ENCODE peak calls at places on chromosomes 13 and 19, in six cellular contexts. One of them, this sample, is unnamed.

GRCh38 chr19:37999309-38000213 is 92.6 kb downstream of the SIPA1L3 start:
- DNase-seq in K562: no peak
- DNase-seq in NB4: no peak
- DNase-seq in A549: peak; percentile 97
- DNase-seq in HepG2: no peak
- DNase-seq in GM12878: no peak
- DNase-seq in this sample: peak; percentile 89

GRCh38 chr19:7450243-7451223 is 38.3 kb downstream of the PEX11G start:
- DNase-seq in K562: no peak
- DNase-seq in NB4: peak; percentile 62
- DNase-seq in A549: no peak
- DNase-seq in HepG2: peak; percentile 32
- DNase-seq in GM12878: peak; percentile 49
- DNase-seq in this sample: peak; percentile 67

GRCh38 chr19:54521022-54521859 is 18.6 kb downstream of the LAIR2 start:
- DNase-seq in K562: no peak
- DNase-seq in NB4: peak; percentile 24
- DNase-seq in A549: no peak
- DNase-seq in HepG2: no peak
- DNase-seq in GM12878: peak; percentile 65
- DNase-seq in this sample: peak; percentile 37

GRCh38 chr19:45758921-45759320 is 10.1 kb downstream of the SIX5 start:
- DNase-seq in K562: no peak
- DNase-seq in NB4: no peak
- DNase-seq in A549: no peak
- DNase-seq in HepG2: no peak
- DNase-seq in GM12878: no peak
- DNase-seq in this sample: no peak

GRCh38 chr13:50340566-50341287 is 325.5 kb downstream of the KCNRG start:
- DNase-seq in K562: no peak
- DNase-seq in NB4: no peak
- DNase-seq in A549: no peak
- DNase-seq in HepG2: no peak
- DNase-seq in GM12878: no peak
- DNase-seq in this sample: no peak

GRCh38 chr13:39886336-39886735 is 230.9 kb downstream of the COG6 start:
- DNase-seq in K562: no peak
- DNase-seq in NB4: no peak
- DNase-seq in A549: no peak
- DNase-seq in HepG2: no peak
- DNase-seq in GM12878: no peak
- DNase-seq in this sample: no peak

GRCh38 chr13:29886446-29886845 is 36.0 kb upstream of the UBL3 start:
- DNase-seq in K562: no peak
- DNase-seq in NB4: no peak
- DNase-seq in A549: no peak
- DNase-seq in HepG2: no peak
- DNase-seq in GM12878: no peak
- DNase-seq in this sample: no peak

GRCh38 chr19:19900574-19901444 is at the start of gene ZNF93:
- DNase-seq in K562: peak; percentile 95
- DNase-seq in NB4: peak; percentile 97
- DNase-seq in A549: no peak
- DNase-seq in HepG2: peak; percentile 59
- DNase-seq in GM12878: peak; percentile 88
- DNase-seq in this sample: peak; percentile 92

GRCh38 chr19:35787227-35787799 is 11.9 kb downstream of the ARHGAP33 start:
- DNase-seq in K562: no peak
- DNase-seq in NB4: no peak
- DNase-seq in A549: no peak
- DNase-seq in HepG2: no peak
- DNase-seq in GM12878: no peak
- DNase-seq in this sample: no peak

DNA sequence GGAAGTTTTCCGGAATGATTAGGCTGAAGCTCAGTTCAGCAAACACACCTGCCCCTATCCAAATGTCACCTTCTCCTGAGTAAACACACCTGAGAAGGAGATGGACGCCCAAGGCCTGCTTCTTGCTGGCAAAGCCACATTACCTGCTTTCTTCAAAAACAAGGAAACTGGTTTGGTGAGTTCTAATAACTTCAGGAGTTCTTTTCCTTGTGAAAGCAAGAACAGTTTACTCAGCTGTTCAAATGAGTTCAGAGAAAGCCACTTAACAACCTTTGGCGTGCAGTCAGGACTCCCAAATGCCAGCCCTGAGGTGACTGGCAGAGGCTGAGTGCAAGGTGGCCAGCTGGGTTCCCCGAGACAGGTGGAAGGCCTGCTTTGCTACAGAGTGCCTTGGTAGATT is 160.5 kb downstream of the STK24 start:
- DNase-seq in K562: no peak
- DNase-seq in NB4: no peak
- DNase-seq in A549: no peak
- DNase-seq in HepG2: no peak
- DNase-seq in GM12878: no peak
- DNase-seq in this sample: no peak
- TF ChIP-seq MYC in K562: no peak
- TF ChIP-seq MYC in NB4: no peak
- TF ChIP-seq MYC in A549: no peak
- TF ChIP-seq MYC in HepG2: no peak
- TF ChIP-seq MYC in GM12878: no peak
- TF ChIP-seq MYC in this sample: no peak

GRCh38 chr19:55690109-55690768 is 15.2 kb downstream of the EPN1 start:
- DNase-seq in K562: no peak
- DNase-seq in NB4: no peak
- DNase-seq in A549: no peak
- DNase-seq in HepG2: no peak
- DNase-seq in GM12878: no peak
- DNase-seq in this sample: no peak

GRCh38 chr19:55689366-55690108 is 14.5 kb downstream of the EPN1 start:
- DNase-seq in K562: no peak
- DNase-seq in NB4: no peak
- DNase-seq in A549: no peak
- DNase-seq in HepG2: no peak
- DNase-seq in GM12878: no peak
- DNase-seq in this sample: no peak

GRCh38 chr19:55687281-55688172 is 12.5 kb downstream of the EPN1 start:
- DNase-seq in K562: peak; percentile 15
- DNase-seq in NB4: no peak
- DNase-seq in A549: no peak
- DNase-seq in HepG2: no peak
- DNase-seq in GM12878: no peak
- DNase-seq in this sample: no peak

GRCh38 chr19:55686311-55687050 is 11.5 kb downstream of the EPN1 start:
- DNase-seq in K562: no peak
- DNase-seq in NB4: no peak
- DNase-seq in A549: no peak
- DNase-seq in HepG2: no peak
- DNase-seq in GM12878: no peak
- DNase-seq in this sample: no peak

GRCh38 chr19:55688422-55689218 is 13.6 kb downstream of the EPN1 start:
- DNase-seq in K562: peak; percentile 70
- DNase-seq in NB4: no peak
- DNase-seq in A549: no peak
- DNase-seq in HepG2: no peak
- DNase-seq in GM12878: no peak
- DNase-seq in this sample: no peak
- TF ChIP-seq POLR2A in K562: no peak
- TF ChIP-seq POLR2A in NB4: no peak
- TF ChIP-seq POLR2A in A549: no peak
- TF ChIP-seq POLR2A in HepG2: no peak
- TF ChIP-seq POLR2A in GM12878: no peak
- TF ChIP-seq POLR2A in this sample: no peak

GRCh38 chr19:53333466-53334449 is at the start of gene ZNF845:
- DNase-seq in K562: peak; percentile 92
- DNase-seq in NB4: peak; percentile 87
- DNase-seq in A549: peak; percentile 90
- DNase-seq in HepG2: peak; percentile 87
- DNase-seq in GM12878: peak; percentile 63
- DNase-seq in this sample: peak; percentile 95
- H3K4me3 ChIP-seq in K562: peak within 1 kb of the TSS; percentile 97
- H3K4me3 ChIP-seq in NB4: peak within 1 kb of the TSS; percentile 98
- H3K4me3 ChIP-seq in A549: peak within 1 kb of the TSS; percentile 89
- H3K4me3 ChIP-seq in HepG2: peak within 1 kb of the TSS; percentile 98
- H3K4me3 ChIP-seq in GM12878: peak within 1 kb of the TSS; percentile 100
- H3K4me3 ChIP-seq in this sample: peak within 1 kb of the TSS; percentile 98

DNA sequence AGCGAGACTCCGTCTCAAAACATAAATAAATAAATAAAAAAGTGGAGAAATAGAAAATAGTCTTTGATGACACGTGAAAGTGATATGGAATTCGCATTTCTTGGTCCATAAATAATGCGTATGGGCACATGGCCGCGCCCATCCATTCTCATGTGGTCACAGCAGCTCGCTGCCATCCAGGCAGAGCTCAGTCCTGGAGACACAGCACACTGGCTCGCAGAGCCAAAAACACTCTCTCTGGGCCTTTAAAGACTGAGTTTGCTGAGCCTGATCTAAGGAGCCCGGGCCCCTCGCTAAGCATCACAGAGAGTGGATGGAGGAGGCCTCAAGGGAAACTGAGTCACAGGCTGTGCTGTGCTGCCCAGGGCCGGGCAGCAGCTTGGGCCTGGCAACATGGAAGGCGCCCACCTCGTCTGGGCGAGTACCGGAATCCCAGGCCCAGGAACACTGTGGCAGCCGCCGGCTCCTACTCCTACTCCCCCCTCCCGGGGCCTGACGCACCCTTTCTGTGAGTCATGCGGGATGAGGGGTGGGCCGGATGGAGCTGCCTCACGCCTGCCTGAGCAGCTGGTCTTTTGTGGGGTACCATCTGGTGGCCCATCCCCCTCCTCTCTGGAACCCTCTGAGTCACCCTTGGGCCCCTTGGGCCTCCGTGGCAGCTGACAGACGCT is 28.9 kb upstream of the CACTIN start:
- DNase-seq in K562: peak; percentile 31
- DNase-seq in NB4: peak; percentile 41
- DNase-seq in A549: no peak
- DNase-seq in HepG2: no peak
- DNase-seq in GM12878: no peak
- DNase-seq in this sample: peak; percentile 41
- TF ChIP-seq MYC in K562: no peak
- TF ChIP-seq MYC in NB4: no peak
- TF ChIP-seq MYC in A549: no peak
- TF ChIP-seq MYC in HepG2: no peak
- TF ChIP-seq MYC in GM12878: no peak
- TF ChIP-seq MYC in this sample: no peak

GRCh38 chr19:39679791-39680168 is 24.1 kb downstream of the LGALS16 start:
- DNase-seq in K562: no peak
- DNase-seq in NB4: no peak
- DNase-seq in A549: no peak
- DNase-seq in HepG2: no peak
- DNase-seq in GM12878: no peak
- DNase-seq in this sample: no peak
- TF ChIP-seq POLR2A in K562: no peak
- TF ChIP-seq POLR2A in NB4: no peak
- TF ChIP-seq POLR2A in A549: no peak
- TF ChIP-seq POLR2A in HepG2: no peak
- TF ChIP-seq POLR2A in GM12878: peak; percentile 85
- TF ChIP-seq POLR2A in this sample: no peak

GRCh38 chr19:1170938-1171754 is 2.9 kb downstream of the SBNO2 start:
- DNase-seq in K562: no peak
- DNase-seq in NB4: no peak
- DNase-seq in A549: no peak
- DNase-seq in HepG2: peak; percentile 75
- DNase-seq in GM12878: no peak
- DNase-seq in this sample: no peak

GRCh38 chr19:1172353-1173159 is 1.5 kb downstream of the SBNO2 start:
- DNase-seq in K562: no peak
- DNase-seq in NB4: no peak
- DNase-seq in A549: peak; percentile 54
- DNase-seq in HepG2: no peak
- DNase-seq in GM12878: no peak
- DNase-seq in this sample: peak; percentile 30

GRCh38 chr19:1173160-1173844 is 766 bp downstream of the SBNO2 start:
- DNase-seq in K562: peak; percentile 47
- DNase-seq in NB4: peak; percentile 26
- DNase-seq in A549: no peak
- DNase-seq in HepG2: no peak
- DNase-seq in GM12878: no peak
- DNase-seq in this sample: no peak

GRCh38 chr19:1169921-1170885 is 3.9 kb downstream of the SBNO2 start:
- DNase-seq in K562: no peak
- DNase-seq in NB4: no peak
- DNase-seq in A549: no peak
- DNase-seq in HepG2: no peak
- DNase-seq in GM12878: no peak
- DNase-seq in this sample: no peak

DNA sequence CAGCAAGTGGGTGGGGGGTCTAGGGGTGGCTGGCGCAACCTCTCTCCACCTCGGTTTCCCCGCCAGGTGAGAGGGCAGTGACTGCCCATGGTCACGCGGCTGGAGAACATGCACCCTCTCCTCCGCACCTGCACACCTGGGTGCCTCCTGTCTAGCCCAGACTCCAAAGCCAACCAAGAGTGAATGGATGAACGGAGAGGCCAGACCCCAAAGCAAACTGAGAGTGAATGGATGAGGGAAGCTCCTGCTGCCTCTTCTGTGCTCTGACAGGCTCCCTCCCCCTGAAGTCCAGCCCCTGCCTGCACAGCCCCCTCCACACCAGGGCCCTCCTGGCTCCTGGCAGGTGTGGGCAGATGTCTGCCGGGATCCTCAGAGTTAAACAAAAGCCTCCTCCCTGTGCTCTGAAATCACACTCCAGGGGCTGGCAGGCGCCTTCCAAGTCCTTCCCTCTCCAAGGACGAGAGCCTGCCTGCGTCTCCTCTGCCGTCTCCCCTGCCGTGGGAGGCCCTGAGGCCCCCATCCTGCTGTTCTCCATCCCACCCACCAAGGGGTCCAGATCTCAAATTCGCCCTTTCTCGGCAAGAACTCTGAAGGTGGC is 2.2 kb downstream of the SBNO2 start:
- DNase-seq in K562: no peak
- DNase-seq in NB4: no peak
- DNase-seq in A549: no peak
- DNase-seq in HepG2: no peak
- DNase-seq in GM12878: no peak
- DNase-seq in this sample: no peak
- H3K4me3 ChIP-seq in K562: no peak overlapping the region
- H3K4me3 ChIP-seq in NB4: no peak overlapping the region
- H3K4me3 ChIP-seq in A549: peak overlapping the region; percentile 98
- H3K4me3 ChIP-seq in HepG2: peak overlapping the region; percentile 89
- H3K4me3 ChIP-seq in GM12878: peak overlapping the region; percentile 95
- H3K4me3 ChIP-seq in this sample: no peak overlapping the region